ENCODE peak calls at places on chromosomes 12 and 14, in four cellular contexts. A is activated T-helper 1 cell treated with anti-CD3 and anti-CD28 coated beads, Interleukin-12 subunit alpha, Interleukin-12 subunit beta, Interleukin-2, Interleukin-4 antibody, amounts not matched to agents 30 ng/mL and 10 ng/mL and 1 ng/mL, durations not matched to agents 14 hours and 24 hours and 36 hours; Q is kidney glomerular epithelial cell; Z is T-cell. T is an unnamed sample.

GRCh38 chr12:53735-54095 is 12.9 kb upstream of the IQSEC3 start:
- DNase-seq in A (no peak), Q (no peak), Z (no peak), T (no peak)

GRCh38 chr12:52798671-52799497 is 3.0 kb upstream of the KRT3 start:
- DNase-seq in Z (no peak), A (no peak), Q (peak; percentile 93), T (no peak)

GRCh38 chr12:54701940-54702592 is 53.9 kb upstream of the DCD start:
- DNase-seq in A (no peak), Z (peak; percentile 11), Q (peak; percentile 14), T (no peak)

GRCh38 chr14:68637106-68638021 is 155.5 kb downstream of the ZFP36L1 start:
- DNase-seq in Q (no peak), Z (no peak), A (no peak), T (no peak)

GRCh38 chr12:112382866-112383265 is 635 bp upstream of the HECTD4 start:
- DNase-seq in Q (no peak), A (no peak), Z (no peak), T (no peak)

GRCh38 chr12:26317942-26318565 is 122.7 kb downstream of the SSPN start:
- DNase-seq in Q (peak; percentile 86), Z (no peak), A (no peak), T (no peak)

GRCh38 chr12:111035578-111036301 is 115.4 kb upstream of the MYL2 start:
- DNase-seq in A (no peak), Z (no peak), Q (no peak), T (no peak)

GRCh38 chr12:47225356-47225755 is 145.6 kb upstream of the AMIGO2 start:
- DNase-seq in Z (no peak), Q (no peak), A (no peak), T (no peak)

GRCh38 chr12:58757422-58757821 is 162.9 kb downstream of the LRIG3 start:
- DNase-seq in Z (no peak), A (no peak), Q (no peak), T (no peak)

GRCh38 chr12:79596719-79597350 is 93.9 kb downstream of the PAWR start:
- DNase-seq in Z (no peak), A (no peak), Q (no peak), T (no peak)

GRCh38 chr12:14970467-14970866 is 2.4 kb upstream of the PDE6H start:
- DNase-seq in Z (no peak), Q (no peak), A (no peak), T (no peak)

GRCh38 chr14:83164016-83164415 is 1630.4 kb upstream of the SEL1L start:
- DNase-seq in Z (no peak), Q (peak; percentile 93), A (no peak), T (no peak)

GRCh38 chr14:95463173-95463901 is 53.1 kb downstream of the SYNE3 start:
- DNase-seq in A (peak; percentile 3), Q (no peak), Z (peak; percentile 34), T (no peak)

GRCh38 chr12:119288559-119288958 is 46.0 kb upstream of the CCDC60 start:
- DNase-seq in Q (no peak), A (no peak), Z (no peak), T (no peak)

GRCh38 chr14:58572092-58572853 is 65.5 kb upstream of the DACT1 start:
- DNase-seq in Z (peak; percentile 16), Q (peak; percentile 72), A (no peak), T (no peak)

GRCh38 chr14:89908712-89909450 is 45.6 kb downstream of the EFCAB11 start:
- DNase-seq in Z (no peak), A (no peak), Q (no peak), T (no peak)

GRCh38 chr14:95514131-95515079 is 2.0 kb downstream of the SYNE3 start:
- DNase-seq in Z (no peak), Q (no peak), A (no peak), T (no peak)

GRCh38 chr12:74847169-74847568 is 309.5 kb downstream of the ATXN7L3B start:
- DNase-seq in A (no peak), Z (no peak), Q (no peak), T (no peak)

GRCh38 chr12:3921526-3921925 is 48.3 kb upstream of the PARP11 start:
- DNase-seq in Z (no peak), A (no peak), Q (no peak), T (no peak)

GRCh38 chr14:81323621-81324400 is 76.3 kb downstream of the STON2 start:
- DNase-seq in A (no peak), Q (peak; percentile 76), Z (no peak), T (peak; percentile 53)

GRCh38 chr12:120037851-120038250 is 48.8 kb downstream of the BICDL1 start:
- DNase-seq in Q (no peak), A (no peak), Z (no peak), T (no peak)

GRCh38 chr14:35420036-35420811 is 15.7 kb upstream of the NFKBIA start:
- DNase-seq in Q (no peak), Z (no peak), A (no peak), T (no peak)

GRCh38 chr12:52182898-52183543 is 8.8 kb downstream of the KRT80 start:
- DNase-seq in A (no peak), Z (no peak), Q (no peak), T (no peak)

GRCh38 chr14:23899788-23900187 is 53.8 kb upstream of the DHRS4 start:
- DNase-seq in Z (no peak), A (no peak), Q (no peak), T (no peak)

GRCh38 chr12:53652366-53652765 is 23.5 kb downstream of the ATP5MC2 start:
- DNase-seq in Z (no peak), Q (peak; percentile 13), A (no peak), T (no peak)

GRCh38 chr14:35808076-35808657 is 928 bp downstream of the RALGAPA1 start:
- DNase-seq in Z (no peak), A (no peak), Q (no peak), T (no peak)

T was measured in mesothelial cell of epicardium.